ENCODE peak calls at places on chromosome 7, in eight cellular contexts. One of them, this sample, is unnamed.

GRCh38 chr7:151125835-151126481 is 39.7 kb downstream of the AGAP3 start:
- DNase-seq in glutamatergic neuron: peak; percentile 77
- DNase-seq in CD8-positive, alpha-beta T cell: peak; percentile 12
- DNase-seq in endothelial cell: peak; percentile 48
- DNase-seq in choroid plexus epithelial cell: no peak
- DNase-seq in prostate gland: no peak
- DNase-seq in kidney epithelial cell: no peak
- DNase-seq in GM20000: no peak
- DNase-seq in this sample: no peak

GRCh38 chr7:83014546-83014945 is 148.1 kb downstream of the PCLO start:
- DNase-seq in glutamatergic neuron: no peak
- DNase-seq in CD8-positive, alpha-beta T cell: no peak
- DNase-seq in endothelial cell: no peak
- DNase-seq in choroid plexus epithelial cell: no peak
- DNase-seq in prostate gland: no peak
- DNase-seq in kidney epithelial cell: no peak
- DNase-seq in GM20000: no peak
- DNase-seq in this sample: no peak

GRCh38 chr7:150979706-150980390 is 1.7 kb upstream of the KCNH2 start:
- DNase-seq in glutamatergic neuron: no peak
- DNase-seq in CD8-positive, alpha-beta T cell: no peak
- DNase-seq in endothelial cell: no peak
- DNase-seq in choroid plexus epithelial cell: no peak
- DNase-seq in prostate gland: no peak
- DNase-seq in kidney epithelial cell: no peak
- DNase-seq in GM20000: no peak
- DNase-seq in this sample: no peak

GRCh38 chr7:1192171-1192676 is 32.2 kb upstream of the ZFAND2A start:
- DNase-seq in glutamatergic neuron: no peak
- DNase-seq in CD8-positive, alpha-beta T cell: no peak
- DNase-seq in endothelial cell: peak; percentile 46
- DNase-seq in choroid plexus epithelial cell: peak; percentile 87
- DNase-seq in prostate gland: no peak
- DNase-seq in kidney epithelial cell: peak; percentile 44
- DNase-seq in GM20000: no peak
- DNase-seq in this sample: no peak

GRCh38 chr7:99562832-99563231 is 4.4 kb downstream of the ZNF655 start:
- DNase-seq in glutamatergic neuron: no peak
- DNase-seq in CD8-positive, alpha-beta T cell: peak; percentile 23
- DNase-seq in endothelial cell: no peak
- DNase-seq in choroid plexus epithelial cell: peak; percentile 99
- DNase-seq in prostate gland: no peak
- DNase-seq in kidney epithelial cell: peak; percentile 98
- DNase-seq in GM20000: no peak
- DNase-seq in this sample: peak; percentile 98

GRCh38 chr7:42128703-42129102 is 108.3 kb downstream of the GLI3 start:
- DNase-seq in glutamatergic neuron: no peak
- DNase-seq in CD8-positive, alpha-beta T cell: no peak
- DNase-seq in endothelial cell: peak; percentile 22
- DNase-seq in choroid plexus epithelial cell: peak; percentile 33
- DNase-seq in prostate gland: no peak
- DNase-seq in kidney epithelial cell: no peak
- DNase-seq in GM20000: no peak
- DNase-seq in this sample: no peak

GRCh38 chr7:44796034-44796503 is 412 bp upstream of the PPIA start:
- DNase-seq in glutamatergic neuron: no peak
- DNase-seq in CD8-positive, alpha-beta T cell: no peak
- DNase-seq in endothelial cell: peak; percentile 71
- DNase-seq in choroid plexus epithelial cell: peak; percentile 45
- DNase-seq in prostate gland: no peak
- DNase-seq in kidney epithelial cell: no peak
- DNase-seq in GM20000: no peak
- DNase-seq in this sample: no peak

GRCh38 chr7:150405584-150406310 is 26.6 kb downstream of the ZNF775 start:
- DNase-seq in glutamatergic neuron: peak; percentile 66
- DNase-seq in CD8-positive, alpha-beta T cell: no peak
- DNase-seq in endothelial cell: peak; percentile 53
- DNase-seq in choroid plexus epithelial cell: peak; percentile 51
- DNase-seq in prostate gland: no peak
- DNase-seq in kidney epithelial cell: no peak
- DNase-seq in GM20000: peak; percentile 71
- DNase-seq in this sample: no peak

GRCh38 chr7:5495581-5496375 is 72.1 kb upstream of the TNRC18 start:
- DNase-seq in glutamatergic neuron: no peak
- DNase-seq in CD8-positive, alpha-beta T cell: no peak
- DNase-seq in endothelial cell: no peak
- DNase-seq in choroid plexus epithelial cell: no peak
- DNase-seq in prostate gland: peak; percentile 89
- DNase-seq in kidney epithelial cell: no peak
- DNase-seq in GM20000: no peak
- DNase-seq in this sample: no peak
- TF ChIP-seq CTCF in glutamatergic neuron: no peak
- TF ChIP-seq CTCF in CD8-positive, alpha-beta T cell: no peak
- TF ChIP-seq CTCF in endothelial cell: no peak
- TF ChIP-seq CTCF in choroid plexus epithelial cell: no peak
- TF ChIP-seq CTCF in prostate gland: peak; percentile 13
- TF ChIP-seq CTCF in kidney epithelial cell: no peak
- TF ChIP-seq CTCF in GM20000: no peak
- TF ChIP-seq CTCF in this sample: no peak

GRCh38 chr7:107505362-107505761 is 35.5 kb downstream of the GPR22 start:
- DNase-seq in glutamatergic neuron: no peak
- DNase-seq in CD8-positive, alpha-beta T cell: no peak
- DNase-seq in endothelial cell: no peak
- DNase-seq in choroid plexus epithelial cell: no peak
- DNase-seq in prostate gland: no peak
- DNase-seq in kidney epithelial cell: no peak
- DNase-seq in GM20000: no peak
- DNase-seq in this sample: no peak

GRCh38 chr7:107503667-107504066 is 33.8 kb downstream of the GPR22 start:
- DNase-seq in glutamatergic neuron: no peak
- DNase-seq in CD8-positive, alpha-beta T cell: no peak
- DNase-seq in endothelial cell: no peak
- DNase-seq in choroid plexus epithelial cell: no peak
- DNase-seq in prostate gland: no peak
- DNase-seq in kidney epithelial cell: no peak
- DNase-seq in GM20000: no peak
- DNase-seq in this sample: no peak

GRCh38 chr7:107502797-107503196 is 32.9 kb downstream of the GPR22 start:
- DNase-seq in glutamatergic neuron: no peak
- DNase-seq in CD8-positive, alpha-beta T cell: no peak
- DNase-seq in endothelial cell: no peak
- DNase-seq in choroid plexus epithelial cell: no peak
- DNase-seq in prostate gland: no peak
- DNase-seq in kidney epithelial cell: no peak
- DNase-seq in GM20000: no peak
- DNase-seq in this sample: no peak

GRCh38 chr7:107502154-107502553 is 32.3 kb downstream of the GPR22 start:
- DNase-seq in glutamatergic neuron: no peak
- DNase-seq in CD8-positive, alpha-beta T cell: no peak
- DNase-seq in endothelial cell: no peak
- DNase-seq in choroid plexus epithelial cell: no peak
- DNase-seq in prostate gland: no peak
- DNase-seq in kidney epithelial cell: no peak
- DNase-seq in GM20000: no peak
- DNase-seq in this sample: no peak

GRCh38 chr7:107501593-107501992 is 31.7 kb downstream of the GPR22 start:
- DNase-seq in glutamatergic neuron: peak; percentile 33
- DNase-seq in CD8-positive, alpha-beta T cell: peak; percentile 21
- DNase-seq in endothelial cell: peak; percentile 38
- DNase-seq in choroid plexus epithelial cell: peak; percentile 78
- DNase-seq in prostate gland: no peak
- DNase-seq in kidney epithelial cell: no peak
- DNase-seq in GM20000: peak; percentile 10
- DNase-seq in this sample: peak; percentile 33
- TF ChIP-seq CTCF in glutamatergic neuron: no peak
- TF ChIP-seq CTCF in CD8-positive, alpha-beta T cell: no peak
- TF ChIP-seq CTCF in endothelial cell: no peak
- TF ChIP-seq CTCF in choroid plexus epithelial cell: peak; percentile 74
- TF ChIP-seq CTCF in prostate gland: no peak
- TF ChIP-seq CTCF in kidney epithelial cell: peak; percentile 39
- TF ChIP-seq CTCF in GM20000: no peak
- TF ChIP-seq CTCF in this sample: peak; percentile 48

GRCh38 chr7:105014725-105015630 is 973 bp downstream of the KMT2E start:
- DNase-seq in glutamatergic neuron: no peak
- DNase-seq in CD8-positive, alpha-beta T cell: peak; percentile 57
- DNase-seq in endothelial cell: peak; percentile 11
- DNase-seq in choroid plexus epithelial cell: peak; percentile 56
- DNase-seq in prostate gland: peak; percentile 60
- DNase-seq in kidney epithelial cell: no peak
- DNase-seq in GM20000: peak; percentile 57
- DNase-seq in this sample: no peak
- TF ChIP-seq CTCF in glutamatergic neuron: no peak
- TF ChIP-seq CTCF in CD8-positive, alpha-beta T cell: no peak
- TF ChIP-seq CTCF in endothelial cell: no peak
- TF ChIP-seq CTCF in choroid plexus epithelial cell: no peak
- TF ChIP-seq CTCF in prostate gland: no peak
- TF ChIP-seq CTCF in kidney epithelial cell: no peak
- TF ChIP-seq CTCF in GM20000: no peak
- TF ChIP-seq CTCF in this sample: no peak

GRCh38 chr7:127652333-127653248 is 597 bp downstream of the SND1 start:
- DNase-seq in glutamatergic neuron: no peak
- DNase-seq in CD8-positive, alpha-beta T cell: no peak
- DNase-seq in endothelial cell: no peak
- DNase-seq in choroid plexus epithelial cell: peak; percentile 55
- DNase-seq in prostate gland: no peak
- DNase-seq in kidney epithelial cell: no peak
- DNase-seq in GM20000: no peak
- DNase-seq in this sample: no peak

GRCh38 chr7:127653396-127653795 is 1.4 kb downstream of the SND1 start:
- DNase-seq in glutamatergic neuron: no peak
- DNase-seq in CD8-positive, alpha-beta T cell: no peak
- DNase-seq in endothelial cell: no peak
- DNase-seq in choroid plexus epithelial cell: no peak
- DNase-seq in prostate gland: no peak
- DNase-seq in kidney epithelial cell: no peak
- DNase-seq in GM20000: no peak
- DNase-seq in this sample: no peak

GRCh38 chr7:127648986-127649385 is 3.0 kb upstream of the SND1 start:
- DNase-seq in glutamatergic neuron: no peak
- DNase-seq in CD8-positive, alpha-beta T cell: no peak
- DNase-seq in endothelial cell: no peak
- DNase-seq in choroid plexus epithelial cell: no peak
- DNase-seq in prostate gland: no peak
- DNase-seq in kidney epithelial cell: no peak
- DNase-seq in GM20000: no peak
- DNase-seq in this sample: no peak

GRCh38 chr7:127650842-127651555 is 995 bp upstream of the SND1 start:
- DNase-seq in glutamatergic neuron: no peak
- DNase-seq in CD8-positive, alpha-beta T cell: no peak
- DNase-seq in endothelial cell: peak; percentile 43
- DNase-seq in choroid plexus epithelial cell: peak; percentile 62
- DNase-seq in prostate gland: peak; percentile 8
- DNase-seq in kidney epithelial cell: no peak
- DNase-seq in GM20000: no peak
- DNase-seq in this sample: no peak

GRCh38 chr7:127651556-127652332 is at the start of gene SND1:
- DNase-seq in glutamatergic neuron: peak; percentile 99
- DNase-seq in CD8-positive, alpha-beta T cell: peak; percentile 100
- DNase-seq in endothelial cell: peak; percentile 95
- DNase-seq in choroid plexus epithelial cell: peak; percentile 99
- DNase-seq in prostate gland: peak; percentile 99
- DNase-seq in kidney epithelial cell: peak; percentile 98
- DNase-seq in GM20000: peak; percentile 95
- DNase-seq in this sample: peak; percentile 95
- TF ChIP-seq CTCF in glutamatergic neuron: no peak
- TF ChIP-seq CTCF in CD8-positive, alpha-beta T cell: no peak
- TF ChIP-seq CTCF in endothelial cell: no peak
- TF ChIP-seq CTCF in choroid plexus epithelial cell: no peak
- TF ChIP-seq CTCF in prostate gland: no peak
- TF ChIP-seq CTCF in kidney epithelial cell: no peak
- TF ChIP-seq CTCF in GM20000: no peak
- TF ChIP-seq CTCF in this sample: no peak

GRCh38 chr7:134602921-134603394 is 43.7 kb upstream of the BPGM start:
- DNase-seq in glutamatergic neuron: no peak
- DNase-seq in CD8-positive, alpha-beta T cell: no peak
- DNase-seq in endothelial cell: no peak
- DNase-seq in choroid plexus epithelial cell: no peak
- DNase-seq in prostate gland: no peak
- DNase-seq in kidney epithelial cell: no peak
- DNase-seq in GM20000: no peak
- DNase-seq in this sample: no peak

GRCh38 chr7:134601459-134601858 is 45.2 kb upstream of the BPGM start:
- DNase-seq in glutamatergic neuron: no peak
- DNase-seq in CD8-positive, alpha-beta T cell: no peak
- DNase-seq in endothelial cell: no peak
- DNase-seq in choroid plexus epithelial cell: no peak
- DNase-seq in prostate gland: no peak
- DNase-seq in kidney epithelial cell: no peak
- DNase-seq in GM20000: no peak
- DNase-seq in this sample: no peak

GRCh38 chr7:134612197-134612596 is 34.5 kb upstream of the BPGM start:
- DNase-seq in glutamatergic neuron: no peak
- DNase-seq in CD8-positive, alpha-beta T cell: no peak
- DNase-seq in endothelial cell: no peak
- DNase-seq in choroid plexus epithelial cell: no peak
- DNase-seq in prostate gland: no peak
- DNase-seq in kidney epithelial cell: no peak
- DNase-seq in GM20000: no peak
- DNase-seq in this sample: no peak

GRCh38 chr7:134611611-134612151 is 35.0 kb upstream of the BPGM start:
- DNase-seq in glutamatergic neuron: no peak
- DNase-seq in CD8-positive, alpha-beta T cell: no peak
- DNase-seq in endothelial cell: no peak
- DNase-seq in choroid plexus epithelial cell: no peak
- DNase-seq in prostate gland: no peak
- DNase-seq in kidney epithelial cell: no peak
- DNase-seq in GM20000: no peak
- DNase-seq in this sample: no peak

DNA sequence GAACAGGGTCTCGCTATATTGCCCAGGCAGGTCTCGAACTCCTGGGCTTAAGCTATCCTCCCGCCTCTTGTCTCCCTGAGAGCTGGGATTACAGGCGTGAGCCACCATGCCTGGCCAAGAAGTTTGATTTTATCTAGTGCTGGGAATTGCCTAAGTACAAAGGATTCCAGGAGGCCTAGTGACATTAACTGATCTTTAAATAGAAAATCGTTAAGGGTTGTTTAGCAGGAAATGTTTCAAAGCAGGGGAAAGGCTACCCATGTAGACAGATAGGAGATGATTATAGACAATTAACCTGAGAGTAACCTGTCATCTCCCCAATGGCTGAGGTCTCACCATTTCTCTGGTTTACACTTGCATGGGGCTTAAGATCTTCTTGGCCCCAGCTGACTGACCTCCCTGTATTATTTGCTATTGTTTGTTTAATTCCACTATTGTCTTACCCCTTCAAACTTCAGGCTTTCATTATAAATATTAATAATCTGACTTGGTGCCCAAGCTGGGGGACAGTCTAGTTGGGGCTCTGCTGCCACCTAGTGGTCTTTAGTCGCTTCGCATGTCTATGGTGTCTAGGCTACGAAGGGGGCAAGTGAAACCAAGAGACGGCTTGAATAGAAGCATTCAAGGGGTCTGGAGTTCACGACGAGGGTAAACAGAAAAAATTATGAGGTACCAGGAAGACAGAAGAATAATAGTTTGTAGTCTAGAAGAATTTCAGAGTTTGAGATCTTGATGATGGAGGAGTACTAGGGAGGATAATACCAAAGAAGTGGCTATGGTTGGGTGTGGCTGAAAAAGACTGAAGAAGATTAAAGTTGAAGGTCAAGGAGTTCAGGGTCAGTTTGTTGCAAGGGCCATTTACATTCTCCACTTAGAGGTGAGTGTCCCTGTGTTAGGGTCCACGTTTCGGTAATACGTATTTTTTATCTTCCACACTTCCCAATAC is 40.4 kb upstream of the BPGM start:
- DNase-seq in glutamatergic neuron: peak; percentile 76
- DNase-seq in CD8-positive, alpha-beta T cell: peak; percentile 52
- DNase-seq in endothelial cell: peak; percentile 60
- DNase-seq in choroid plexus epithelial cell: peak; percentile 75
- DNase-seq in prostate gland: peak; percentile 64
- DNase-seq in kidney epithelial cell: no peak
- DNase-seq in GM20000: peak; percentile 61
- DNase-seq in this sample: no peak
- TF ChIP-seq CTCF in glutamatergic neuron: peak; percentile 90
- TF ChIP-seq CTCF in CD8-positive, alpha-beta T cell: peak; percentile 95
- TF ChIP-seq CTCF in endothelial cell: peak; percentile 74
- TF ChIP-seq CTCF in choroid plexus epithelial cell: peak; percentile 96
- TF ChIP-seq CTCF in prostate gland: peak; percentile 88
- TF ChIP-seq CTCF in kidney epithelial cell: peak; percentile 90
- TF ChIP-seq CTCF in GM20000: peak; percentile 72
- TF ChIP-seq CTCF in this sample: peak; percentile 94

This sample was measured in HFF-Myc.